ENCODE peak calls at places on chromosome 1, in four cellular contexts. Z, R, Q and O are unnamed samples.

GRCh38 chr1:205496661-205497060 is 7.8 kb upstream of the CDK18 start:
- DNase-seq in Z (no peak), R (no peak), Q (no peak), O (no peak)

GRCh38 chr1:210882414-210883221 is 251.3 kb downstream of the KCNH1 start:
- DNase-seq in Z (no peak), R (no peak), Q (no peak), O (no peak)

GRCh38 chr1:109425902-109426277 is 358 bp downstream of the PSMA5 start:
- DNase-seq in Z (peak), R (no peak), Q (no peak), O (peak)

GRCh38 chr1:180675586-180675985 is 43.8 kb downstream of the XPR1 start:
- DNase-seq in Z (no peak), R (no peak), Q (no peak), O (no peak)

GRCh38 chr1:197917813-197918646 is 858 bp downstream of the LHX9 start:
- DNase-seq in Z (no peak), R (no peak), Q (no peak), O (no peak)

GRCh38 chr1:15760520-15761211 is 2.1 kb downstream of the FBLIM1 start:
- DNase-seq in Z (no peak), R (no peak), Q (no peak), O (peak)

GRCh38 chr1:36305915-36306209 is 306 bp upstream of the SH3D21 start:
- DNase-seq in Z (no peak), R (no peak), Q (no peak), O (no peak)

GRCh38 chr1:237562247-237562823 is 328.4 kb downstream of the ZP4 start:
- DNase-seq in Z (no peak), R (peak), Q (peak), O (no peak)

GRCh38 chr1:36653850-36654249 is 171.1 kb upstream of the CSF3R start:
- DNase-seq in Z (no peak), R (no peak), Q (peak), O (no peak)

GRCh38 chr1:235649722-235650163 is at the start of gene GNG4:
- DNase-seq in Z (no peak), R (no peak), Q (no peak), O (no peak)

GRCh38 chr1:205248793-205249601 is 21.3 kb downstream of the TMCC2 start:
- DNase-seq in Z (no peak), R (peak), Q (peak), O (peak)

GRCh38 chr1:160724445-160725242 is 13.0 kb upstream of the CD48 start:
- DNase-seq in Z (peak), R (no peak), Q (no peak), O (no peak)